ENCODE peak calls at places on chromosomes 1 and 21, in nine cellular contexts. R is GM13977; B is SHP77; D is NCI-H510A; W is effector memory CD8-positive, alpha-beta T cell; I is activated CD4-positive, alpha-beta T cell treated with anti-CD3 and anti-CD28 coated beads, Interleukin-2, amount 10 ng/mL, durations not matched to agents 7 days and 5 days; T is anterior cingulate cortex; F is activated gamma-delta T cell treated with anti-CD3 and anti-CD28 coated beads, Interleukin-2, amount 50 U/mL, for 16 hours; S is CD4-positive, alpha-beta T cell. K is an unnamed sample.

GRCh38 chr1:70779571-70779970 is 268.0 kb downstream of the PTGER3 start:
- DNase-seq in R (no peak), B (no peak), D (no peak), W (no peak), I (no peak), T (no peak), F (no peak), S (no peak), K (no peak)

GRCh38 chr1:236920270-236920894 is 83.9 kb downstream of the MT1HL1 start:
- DNase-seq in R (no peak), B (no peak), D (no peak), W (no peak), I (no peak), T (no peak), F (no peak), S (no peak), K (no peak)

GRCh38 chr1:226912587-226913176 is 27.4 kb upstream of the COQ8A start:
- DNase-seq in R (peak), B (peak), D (peak), W (no peak), I (peak), T (peak), F (no peak), S (peak), K (peak)

GRCh38 chr21:34280987-34281386 is 82.8 kb upstream of the KCNE2 start:
- DNase-seq in R (no peak), B (no peak), D (no peak), W (no peak), I (no peak), T (no peak), F (no peak), S (no peak), K (no peak)

GRCh38 chr1:20530901-20531300 is 21.5 kb upstream of the FAM43B start:
- DNase-seq in R (no peak), B (no peak), D (no peak), W (no peak), I (no peak), T (no peak), F (no peak), S (no peak), K (no peak)

GRCh38 chr1:149962039-149962647 is 25.5 kb upstream of the MTMR11 start:
- DNase-seq in R (peak), B (peak), D (peak), W (peak), I (peak), T (peak), F (peak), S (peak), K (peak)

GRCh38 chr1:63454269-63454668 is 68.8 kb downstream of the ITGB3BP start:
- DNase-seq in R (no peak), B (no peak), D (no peak), W (no peak), I (no peak), T (no peak), F (no peak), S (no peak), K (no peak)

GRCh38 chr1:206631085-206631509 is 4.2 kb upstream of the DYRK3 start:
- DNase-seq in R (peak), B (peak), D (peak), W (no peak), I (peak), T (peak), F (no peak), S (no peak), K (no peak)

GRCh38 chr1:44557756-44558155 is 116.5 kb downstream of the TMEM53 start:
- DNase-seq in R (no peak), B (no peak), D (no peak), W (no peak), I (no peak), T (no peak), F (no peak), S (no peak), K (no peak)

GRCh38 chr1:12604114-12604874 is 13.7 kb downstream of the DHRS3 start:
- DNase-seq in R (no peak), B (peak), D (peak), W (peak), I (peak), T (no peak), F (peak), S (peak), K (no peak)

GRCh38 chr1:220680085-220680687 is 10.0 kb upstream of the C1orf115 start:
- DNase-seq in R (peak), B (peak), D (no peak), W (no peak), I (peak), T (no peak), F (no peak), S (no peak), K (no peak)

GRCh38 chr1:170707959-170708666 is 44.2 kb downstream of the PRRX1 start:
- DNase-seq in R (no peak), B (no peak), D (no peak), W (no peak), I (no peak), T (no peak), F (no peak), S (no peak), K (no peak)

GRCh38 chr1:54221867-54222484 is 22.0 kb downstream of the MRPL37 start:
- DNase-seq in R (no peak), B (no peak), D (no peak), W (no peak), I (no peak), T (no peak), F (no peak), S (no peak), K (no peak)

GRCh38 chr1:12618661-12619395 is 818 bp upstream of the DHRS3 start:
- DNase-seq in R (no peak), B (peak), D (no peak), W (peak), I (peak), T (no peak), F (peak), S (no peak), K (no peak)

GRCh38 chr1:186848509-186849130 is 19.9 kb downstream of the PLA2G4A start:
- DNase-seq in R (no peak), B (no peak), D (no peak), W (no peak), I (no peak), T (no peak), F (no peak), S (no peak), K (no peak)

GRCh38 chr1:53765656-53766055 is 26.7 kb upstream of the GLIS1 start:
- DNase-seq in R (no peak), B (no peak), D (no peak), W (peak), I (peak), T (no peak), F (no peak), S (no peak), K (no peak)

GRCh38 chr1:54768093-54768492 is 3.8 kb upstream of the PARS2 start:
- DNase-seq in R (no peak), B (peak), D (no peak), W (no peak), I (no peak), T (peak), F (no peak), S (no peak), K (no peak)

GRCh38 chr1:174165471-174166137 is 6.3 kb downstream of the RABGAP1L start:
- DNase-seq in R (no peak), B (no peak), D (no peak), W (no peak), I (no peak), T (no peak), F (no peak), S (no peak), K (no peak)

GRCh38 chr21:44632067-44632466 is 5.1 kb upstream of the KRTAP10-10 start:
- DNase-seq in R (no peak), B (no peak), D (no peak), W (no peak), I (no peak), T (no peak), F (no peak), S (no peak), K (no peak)

GRCh38 chr21:40704141-40704540 is 142.8 kb downstream of the DSCAM start:
- DNase-seq in R (no peak), B (no peak), D (no peak), W (no peak), I (no peak), T (no peak), F (no peak), S (no peak), K (no peak)

GRCh38 chr1:227939791-227940771 is 7.7 kb downstream of the WNT9A start:
- DNase-seq in R (no peak), B (no peak), D (no peak), W (no peak), I (no peak), T (no peak), F (no peak), S (no peak), K (peak)

GRCh38 chr21:35779167-35779566 is 281.2 kb downstream of the SETD4 start:
- DNase-seq in R (no peak), B (no peak), D (no peak), W (no peak), I (no peak), T (no peak), F (no peak), S (no peak), K (no peak)

GRCh38 chr21:41947596-41948403 is 6.0 kb downstream of the C2CD2 start:
- DNase-seq in R (no peak), B (no peak), D (no peak), W (no peak), I (no peak), T (peak), F (no peak), S (no peak), K (peak)

GRCh38 chr1:17113973-17114372 is 5.3 kb downstream of the PADI2 start:
- DNase-seq in R (no peak), B (no peak), D (no peak), W (no peak), I (no peak), T (peak), F (no peak), S (no peak), K (no peak)

GRCh38 chr1:89547563-89548485 is 23.2 kb downstream of the LRRC8B start:
- DNase-seq in R (no peak), B (peak), D (no peak), W (no peak), I (no peak), T (no peak), F (no peak), S (no peak), K (peak)

GRCh38 chr1:165949335-165950130 is 122.1 kb downstream of the UCK2 start:
- DNase-seq in R (no peak), B (no peak), D (no peak), W (no peak), I (no peak), T (no peak), F (no peak), S (no peak), K (no peak)

K was measured in dorsolateral prefrontal cortex.